ENCODE peak calls at places on chromosomes 3 and 15, in four cellular contexts. L, U, H and S are unnamed samples.

GRCh38 chr3:82410366-82410765 is 648.9 kb upstream of the GBE1 start:
- DNase-seq in L (no peak), U (no peak), H (no peak), S (no peak)

GRCh38 chr3:124429129-124429815 is 301.0 kb upstream of the UMPS start:
- DNase-seq in L (no peak), U (no peak), H (peak; percentile 55), S (no peak)

GRCh38 chr15:77657629-77658238 is 25.0 kb upstream of the LINGO1 start:
- DNase-seq in L (no peak), U (no peak), H (no peak), S (no peak)

GRCh38 chr3:123419156-123419849 is 29.6 kb downstream of the ADCY5 start:
- DNase-seq in L (no peak), U (no peak), H (no peak), S (no peak)

GRCh38 chr3:48847586-48848423 is at the start of gene PRKAR2A:
- DNase-seq in L (peak; percentile 53), U (peak; percentile 93), H (peak; percentile 96), S (peak; percentile 63)

GRCh38 chr3:67863869-67864268 is 209.5 kb upstream of the SUCLG2 start:
- DNase-seq in L (no peak), U (no peak), H (peak; percentile 30), S (no peak)

GRCh38 chr15:66785637-66786036 is 83.6 kb downstream of the SMAD6 start:
- DNase-seq in L (peak; percentile 73), U (no peak), H (no peak), S (no peak)

GRCh38 chr3:7015683-7016440 is 154.9 kb downstream of the GRM7 start:
- DNase-seq in L (peak; percentile 75), U (no peak), H (no peak), S (no peak)

GRCh38 chr3:81684739-81685395 is 76.6 kb downstream of the GBE1 start:
- DNase-seq in L (no peak), U (no peak), H (peak; percentile 35), S (no peak)

GRCh38 chr3:11195721-11196332 is 41.5 kb downstream of the HRH1 start:
- DNase-seq in L (no peak), U (no peak), H (peak; percentile 41), S (no peak)

GRCh38 chr3:67500699-67501098 is 153.7 kb downstream of the SUCLG2 start:
- DNase-seq in L (no peak), U (no peak), H (no peak), S (no peak)

GRCh38 chr3:111473550-111473949 is 68.4 kb upstream of the CD96 start:
- DNase-seq in L (no peak), U (no peak), H (no peak), S (no peak)

GRCh38 chr3:11382146-11382545 is 109.9 kb downstream of the ATG7 start:
- DNase-seq in L (no peak), U (no peak), H (no peak), S (no peak)

GRCh38 chr3:128432898-128433629 is 33.6 kb downstream of the DNAJB8 start:
- DNase-seq in L (no peak), U (no peak), H (peak; percentile 51), S (no peak)

GRCh38 chr3:43373588-43373935 is 87.2 kb downstream of the SNRK start:
- DNase-seq in L (no peak), U (no peak), H (no peak), S (no peak)

GRCh38 chr3:59273976-59274375 is 224.2 kb upstream of the CFAP20DC start:
- DNase-seq in L (no peak), U (no peak), H (no peak), S (no peak)

GRCh38 chr15:67380921-67381320 is 126.3 kb downstream of the IQCH start:
- DNase-seq in L (no peak), U (no peak), H (no peak), S (no peak)

GRCh38 chr15:73770049-73770448 is 16.9 kb upstream of the INSYN1 start:
- DNase-seq in L (no peak), U (no peak), H (no peak), S (no peak)

GRCh38 chr3:123295901-123296250 is 94.1 kb downstream of the SEC22A start:
- DNase-seq in L (no peak), U (no peak), H (no peak), S (no peak)

GRCh38 chr15:83110361-83110760 is 2.9 kb downstream of the TM6SF1 start:
- DNase-seq in L (no peak), U (no peak), H (no peak), S (no peak)

GRCh38 chr3:55343486-55344357 is 143.4 kb downstream of the WNT5A start:
- DNase-seq in L (no peak), U (no peak), H (no peak), S (no peak)

GRCh38 chr3:169052465-169053302 is 610.8 kb downstream of the MECOM start:
- DNase-seq in L (no peak), U (no peak), H (no peak), S (no peak)

GRCh38 chr15:81813215-81813614 is 232.6 kb downstream of the MEX3B start:
- DNase-seq in L (no peak), U (no peak), H (peak; percentile 20), S (no peak)

GRCh38 chr3:127418560-127419099 is 130.8 kb upstream of the PRR20G start:
- DNase-seq in L (no peak), U (no peak), H (no peak), S (no peak)

GRCh38 chr15:35439291-35439690 is 106.7 kb downstream of the DPH6 start:
- DNase-seq in L (no peak), U (no peak), H (no peak), S (peak; percentile 88)

DNA sequence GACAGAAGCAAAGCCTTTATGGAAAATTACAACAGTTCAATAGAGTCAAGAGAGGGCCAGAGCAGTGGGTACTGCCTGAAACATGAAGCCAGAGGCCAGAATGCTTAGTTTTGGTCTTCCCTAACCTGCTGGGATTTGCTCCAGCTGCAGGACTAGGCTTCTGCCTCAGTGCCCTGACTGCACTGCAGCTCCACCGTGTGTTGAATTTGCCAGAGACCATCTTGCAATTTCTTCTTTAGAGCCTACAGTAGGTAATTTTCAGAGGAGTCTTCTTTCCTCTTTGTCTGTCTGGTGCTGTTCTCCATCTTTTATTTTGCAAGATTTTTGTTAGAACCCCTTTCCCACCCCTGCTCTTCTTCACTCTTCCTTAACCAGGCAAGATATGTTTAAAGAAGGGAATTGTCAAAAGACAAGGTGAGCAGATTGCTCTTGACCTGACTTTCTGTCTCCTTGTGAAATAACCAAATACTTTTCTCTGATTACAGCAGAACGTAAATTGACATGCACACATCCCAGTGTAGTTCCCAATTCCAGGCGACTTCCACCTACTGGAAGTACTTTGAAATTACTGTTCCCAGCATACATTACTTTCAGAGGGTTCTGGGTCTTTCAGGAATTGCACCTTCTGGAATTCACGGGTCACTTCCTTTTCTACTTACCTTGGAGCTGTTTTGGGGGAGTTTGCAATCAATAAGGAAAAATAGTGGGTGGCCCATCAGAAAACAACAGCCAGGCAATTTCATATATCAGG is 161.2 kb downstream of the MINAR1 start:
- DNase-seq in L (no peak), U (no peak), H (peak; percentile 18), S (no peak)
- TF ChIP-seq CTCF in L (peak; percentile 25), U (no peak), H (peak; percentile 37), S (peak; percentile 24)

GRCh38 chr3:151467069-151467468 is 6.2 kb upstream of the IGSF10 start:
- DNase-seq in L (no peak), U (no peak), H (no peak), S (no peak)

GRCh38 chr3:151468284-151468917 is 7.5 kb upstream of the IGSF10 start:
- DNase-seq in L (peak; percentile 41), U (no peak), H (peak; percentile 82), S (no peak)
- TF ChIP-seq CTCF in L (peak; percentile 97), U (peak; percentile 79), H (peak; percentile 70), S (peak; percentile 84)

GRCh38 chr3:53721187-53721946 is 124.9 kb downstream of the CHDH start:
- DNase-seq in L (no peak), U (no peak), H (no peak), S (no peak)
- TF ChIP-seq CTCF in L (peak; percentile 11), U (no peak), H (no peak), S (no peak)

GRCh38 chr3:141844108-141844507 is 32.3 kb upstream of the ATP1B3 start:
- DNase-seq in L (no peak), U (no peak), H (no peak), S (no peak)

GRCh38 chr3:141846050-141846433 is 30.4 kb upstream of the ATP1B3 start:
- DNase-seq in L (no peak), U (no peak), H (no peak), S (no peak)

GRCh38 chr3:141849056-141849814 is 27.2 kb upstream of the ATP1B3 start:
- DNase-seq in L (no peak), U (no peak), H (no peak), S (no peak)

GRCh38 chr3:141844812-141845211 is 31.6 kb upstream of the ATP1B3 start:
- DNase-seq in L (no peak), U (no peak), H (no peak), S (no peak)

GRCh38 chr3:141845407-141846049 is 30.9 kb upstream of the ATP1B3 start:
- DNase-seq in L (no peak), U (no peak), H (peak; percentile 12), S (no peak)
- TF ChIP-seq CTCF in L (no peak), U (no peak), H (no peak), S (no peak)

GRCh38 chr3:138921316-138922292 is 25.3 kb downstream of the FOXL2 start:
- DNase-seq in L (peak; percentile 79), U (no peak), H (no peak), S (no peak)

GRCh38 chr3:138923531-138923994 is 23.4 kb downstream of the FOXL2 start:
- DNase-seq in L (peak; percentile 78), U (peak; percentile 77), H (peak; percentile 89), S (no peak)

GRCh38 chr3:138915503-138916498 is 31.1 kb downstream of the FOXL2 start:
- DNase-seq in L (peak; percentile 85), U (peak; percentile 95), H (peak; percentile 95), S (peak; percentile 88)

GRCh38 chr3:138916824-138917223 is 30.1 kb downstream of the FOXL2 start:
- DNase-seq in L (no peak), U (no peak), H (no peak), S (no peak)

DNA sequence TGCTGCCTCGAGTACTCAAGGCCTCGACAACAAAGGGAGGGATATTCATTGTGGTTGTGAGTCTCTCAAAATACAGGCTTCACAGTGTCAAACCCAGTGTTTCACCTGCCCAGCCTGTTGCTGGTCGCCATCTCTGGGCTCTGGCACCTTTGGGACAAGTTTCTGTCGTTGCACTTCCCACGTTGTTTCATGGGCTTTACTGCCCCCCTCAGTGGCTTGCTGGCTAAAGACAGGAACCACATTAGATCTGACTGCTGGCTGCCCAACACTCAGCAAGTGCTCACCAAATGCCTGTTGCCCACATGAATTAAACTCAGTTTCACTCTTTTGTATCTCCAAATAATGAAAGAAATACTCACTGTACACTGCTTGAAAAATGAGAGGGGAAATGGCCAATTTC is 27.6 kb downstream of the FOXL2 start:
- DNase-seq in L (no peak), U (no peak), H (no peak), S (no peak)
- TF ChIP-seq CTCF in L (no peak), U (no peak), H (no peak), S (no peak)

DNA sequence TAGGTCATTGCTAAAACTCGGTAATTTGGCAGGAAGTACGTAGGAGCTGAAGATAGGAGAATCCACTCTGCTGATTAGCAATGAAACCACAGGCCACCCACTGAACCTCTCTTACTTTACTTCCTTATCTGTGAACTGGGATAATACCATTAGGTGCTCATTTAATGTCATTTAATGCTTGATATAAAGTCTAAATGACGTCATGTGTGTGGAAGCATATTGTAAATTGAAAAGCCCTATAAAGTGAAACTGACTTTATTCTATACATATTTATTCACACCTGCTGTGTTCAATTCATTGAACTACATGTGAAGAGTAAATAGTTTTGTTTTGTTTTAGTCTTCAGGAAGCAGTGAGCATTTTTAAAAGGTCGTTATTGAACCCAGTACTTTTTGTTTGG is 137.5 kb downstream of the CNTN4 start:
- DNase-seq in L (no peak), U (no peak), H (no peak), S (no peak)
- TF ChIP-seq CTCF in L (no peak), U (no peak), H (no peak), S (no peak)